ENCODE peak calls at places on chromosomes 5 and 9, in four cellular contexts. L, G, E and H are unnamed samples.

GRCh38 chr5:137032929-137033328 is 466.2 kb downstream of the SPOCK1 start:
- DNase-seq in L (no peak), G (no peak), E (no peak), H (no peak)

GRCh38 chr5:40838076-40838475 is 3.1 kb upstream of the RPL37 start:
- DNase-seq in L (no peak), G (no peak), E (no peak), H (no peak)

GRCh38 chr5:169426674-169427250 is 125.8 kb upstream of the SLIT3 start:
- DNase-seq in L (no peak), G (no peak), E (no peak), H (no peak)

GRCh38 chr5:163976691-163977090 is 471.3 kb downstream of the MAT2B start:
- DNase-seq in L (no peak), G (no peak), E (no peak), H (no peak)

GRCh38 chr5:108786806-108787483 is 39.2 kb downstream of the FER start:
- DNase-seq in L (no peak), G (no peak), E (no peak), H (no peak)

GRCh38 chr5:109409061-109409843 is 522 bp downstream of the PJA2 start:
- DNase-seq in L (peak; percentile 66), G (no peak), E (peak; percentile 72), H (peak; percentile 88)

GRCh38 chr9:135348076-135348787 is 131.3 kb upstream of the PPP1R26 start:
- DNase-seq in L (no peak), G (no peak), E (no peak), H (no peak)

GRCh38 chr5:112799661-112800060 is 61.4 kb upstream of the SRP19 start:
- DNase-seq in L (no peak), G (no peak), E (no peak), H (no peak)

GRCh38 chr5:69492391-69493234 is at the start of gene OCLN:
- DNase-seq in L (no peak), G (peak; percentile 16), E (no peak), H (no peak)

GRCh38 chr5:158752656-158752973 is 347.1 kb downstream of the EBF1 start:
- DNase-seq in L (no peak), G (no peak), E (no peak), H (no peak)

GRCh38 chr5:158755221-158755620 is 344.5 kb downstream of the EBF1 start:
- DNase-seq in L (no peak), G (no peak), E (no peak), H (no peak)

GRCh38 chr5:158751961-158752655 is 347.6 kb downstream of the EBF1 start:
- DNase-seq in L (no peak), G (no peak), E (no peak), H (no peak)

GRCh38 chr5:158754018-158754514 is 345.6 kb downstream of the EBF1 start:
- DNase-seq in L (no peak), G (no peak), E (no peak), H (no peak)

GRCh38 chr5:158753354-158753753 is 346.4 kb downstream of the EBF1 start:
- DNase-seq in L (no peak), G (no peak), E (no peak), H (no peak)
- H3K4me3 ChIP-seq in L (no peak overlapping the region), G (no peak overlapping the region), E (no peak overlapping the region), H (no peak overlapping the region)

GRCh38 chr9:136944094-136944518 is 432 bp downstream of the FBXW5 start:
- DNase-seq in L (no peak), G (no peak), E (no peak), H (no peak)
- TF ChIP-seq CTCF in L (no peak), G (no peak), E (no peak), H (no peak)

DNA sequence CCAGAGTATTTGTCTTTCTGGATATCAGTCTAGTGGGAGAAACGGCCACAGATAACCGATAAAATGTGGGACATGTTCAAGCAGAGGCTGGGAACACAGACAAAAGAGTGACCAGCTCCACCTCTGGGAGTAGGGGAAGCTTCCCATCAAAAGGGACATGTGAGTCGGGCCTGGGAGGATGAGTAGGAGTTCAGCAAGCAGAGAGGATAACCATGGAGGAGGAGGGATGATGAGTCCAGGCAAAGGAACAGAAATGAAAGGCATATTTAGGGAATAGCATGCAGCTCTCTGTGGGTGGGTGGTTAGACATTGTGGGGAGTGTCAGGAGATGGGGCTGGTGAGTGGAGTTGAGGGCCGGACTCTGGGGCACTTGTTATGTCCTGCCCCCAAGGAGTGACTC is 61.5 kb downstream of the ERGIC1 start:
- DNase-seq in L (no peak), G (no peak), E (no peak), H (no peak)
- H3K27ac ChIP-seq in L (peak overlapping the region; percentile 91), G (no peak overlapping the region), E (no peak overlapping the region), H (peak overlapping the region; percentile 90)

GRCh38 chr5:83776437-83777031 is 55.9 kb upstream of the HAPLN1 start:
- DNase-seq in L (no peak), G (no peak), E (no peak), H (no peak)
- H3K4me3 ChIP-seq in L (no peak overlapping the region), G (no peak overlapping the region), E (no peak overlapping the region), H (no peak overlapping the region)

DNA sequence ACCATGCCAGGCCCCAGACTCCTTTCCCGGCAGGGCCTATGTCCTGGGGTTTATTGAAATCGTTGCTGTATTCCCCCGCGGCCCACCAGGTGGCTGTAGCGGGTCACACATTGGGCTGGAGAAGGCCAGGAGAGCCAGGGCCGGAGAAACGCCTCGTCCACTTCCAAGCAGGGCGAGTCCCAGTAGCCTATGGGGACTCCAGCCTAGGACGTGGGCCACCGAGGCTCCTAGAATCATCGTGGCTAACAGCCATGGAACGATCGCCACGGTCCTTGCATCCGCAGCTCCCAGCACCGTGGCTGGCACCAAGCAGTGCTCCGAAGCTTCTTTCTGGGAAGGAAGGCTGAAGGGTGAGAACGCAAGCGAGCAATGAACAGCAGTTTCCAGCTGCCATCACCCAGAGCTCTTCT is 87.7 kb downstream of the ENTREP1 start:
- DNase-seq in L (peak; percentile 28), G (peak; percentile 79), E (no peak), H (no peak)
- TF ChIP-seq CTCF in L (peak; percentile 49), G (peak; percentile 76), E (peak; percentile 43), H (peak; percentile 57)

DNA sequence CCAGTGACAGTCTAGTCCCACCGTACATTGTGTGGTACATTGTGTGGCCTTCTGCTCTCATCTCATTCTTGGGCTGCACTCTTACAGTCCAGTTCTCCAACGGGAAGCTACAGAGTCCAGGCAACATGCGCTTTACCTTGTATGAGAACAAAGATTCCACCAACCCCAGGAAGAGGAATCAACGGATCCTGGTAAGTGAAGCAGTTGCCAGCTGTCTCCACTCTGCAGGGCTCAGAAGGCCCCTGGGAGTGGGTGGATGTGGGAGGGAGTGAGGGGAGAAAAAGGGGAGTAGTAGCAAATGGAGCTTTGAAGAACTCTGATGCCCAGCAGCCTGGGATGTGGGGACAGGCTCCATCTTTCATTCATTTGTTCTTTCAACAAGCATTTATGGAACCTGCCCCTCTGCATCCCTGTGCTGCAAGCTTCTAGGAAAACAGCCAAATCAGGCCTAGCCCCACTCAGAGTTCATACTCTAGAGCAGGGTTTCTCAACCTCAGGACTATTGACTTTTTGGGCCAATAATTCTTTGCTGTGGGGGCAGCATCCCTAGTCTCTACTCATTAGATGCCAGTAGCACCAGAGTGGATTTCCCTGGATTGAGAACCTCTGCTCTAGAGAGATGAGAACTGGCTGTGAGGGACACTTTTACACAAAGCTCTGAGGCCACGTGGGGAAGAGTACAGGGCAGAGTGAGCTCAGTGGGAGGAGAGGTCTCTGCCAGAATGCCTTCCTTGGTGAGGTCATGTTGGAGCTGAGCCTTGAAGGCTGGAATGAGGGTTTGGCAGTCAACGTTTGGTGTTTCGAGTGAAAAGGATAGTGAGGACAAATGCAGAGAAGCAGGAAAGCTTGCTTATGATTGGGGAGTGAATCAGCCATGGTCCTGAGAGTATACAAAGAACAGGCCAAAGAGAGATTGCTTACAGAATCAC is 1.1 kb downstream of the POLR1E start:
- DNase-seq in L (peak; percentile 73), G (peak; percentile 41), E (peak; percentile 60), H (peak; percentile 84)
- H3K27ac ChIP-seq in L (peak overlapping the region; percentile 83), G (no peak overlapping the region), E (peak overlapping the region; percentile 47), H (peak overlapping the region; percentile 94)